ENCODE peak calls at places on chromosomes 4 and X, in eight cellular contexts. Y, T, S, F, Z, C, Q and D are unnamed samples.

GRCh38 chr4:151939670-151940069 is 178.9 kb upstream of the GATB start:
- DNase-seq in Y (no peak), T (no peak), S (no peak), F (no peak), Z (no peak), C (no peak), Q (no peak), D (no peak)

GRCh38 chr4:144701683-144702233 is 55.8 kb downstream of the HHIP start:
- DNase-seq in Y (no peak), T (no peak), S (no peak), F (no peak), Z (no peak), C (no peak), Q (no peak), D (no peak)

GRCh38 chr4:15231265-15232091 is 196.4 kb upstream of the C1QTNF7 start:
- DNase-seq in Y (peak; percentile 57), T (peak; percentile 74), S (peak; percentile 60), F (peak; percentile 54), Z (peak; percentile 52), C (peak; percentile 56), Q (no peak), D (no peak)

GRCh38 chr4:173170210-173170778 is 1.7 kb downstream of the GALNT7 start:
- DNase-seq in Y (no peak), T (no peak), S (no peak), F (no peak), Z (no peak), C (no peak), Q (no peak), D (no peak)

GRCh38 chr4:8696369-8697127 is 104.0 kb downstream of the CPZ start:
- DNase-seq in Y (no peak), T (no peak), S (no peak), F (no peak), Z (no peak), C (no peak), Q (no peak), D (no peak)

GRCh38 chr4:153223418-153223792 is 19.2 kb downstream of the TRIM2 start:
- DNase-seq in Y (no peak), T (no peak), S (no peak), F (no peak), Z (no peak), C (no peak), Q (no peak), D (no peak)

GRCh38 chr4:119659576-119659975 is 31.0 kb upstream of the PDE5A start:
- DNase-seq in Y (no peak), T (peak; percentile 79), S (no peak), F (no peak), Z (no peak), C (no peak), Q (no peak), D (no peak)

GRCh38 chr4:176444741-176445140 is 125.0 kb downstream of the SPCS3 start:
- DNase-seq in Y (no peak), T (no peak), S (no peak), F (no peak), Z (no peak), C (no peak), Q (no peak), D (no peak)

GRCh38 chr4:184471872-184472539 is 2.3 kb downstream of the IRF2 start:
- DNase-seq in Y (no peak), T (no peak), S (no peak), F (no peak), Z (no peak), C (no peak), Q (no peak), D (no peak)

GRCh38 chr4:109981936-109982335 is 69.3 kb downstream of the EGF start:
- DNase-seq in Y (no peak), T (no peak), S (no peak), F (no peak), Z (no peak), C (no peak), Q (no peak), D (no peak)

GRCh38 chrX:40062525-40063193 is 35.1 kb downstream of the BCOR start:
- DNase-seq in Y (no peak), T (no peak), S (no peak), F (no peak), Z (no peak), C (no peak), Q (no peak), D (no peak)

GRCh38 chr4:31793907-31794306 is 1073.7 kb downstream of the PCDH7 start:
- DNase-seq in Y (no peak), T (no peak), S (no peak), F (no peak), Z (no peak), C (no peak), Q (no peak), D (no peak)
- TF ChIP-seq CTCF in Y (no peak), T (peak; percentile 12), S (no peak), F (no peak), Z (no peak), C (no peak), Q (no peak), D (peak; percentile 48)

GRCh38 chrX:21481761-21482160 is 107.5 kb downstream of the CNKSR2 start:
- DNase-seq in Y (no peak), T (no peak), S (no peak), F (no peak), Z (no peak), C (no peak), Q (no peak), D (no peak)

GRCh38 chrX:21479695-21480280 is 105.6 kb downstream of the CNKSR2 start:
- DNase-seq in Y (peak; percentile 0), T (peak; percentile 19), S (no peak), F (no peak), Z (no peak), C (no peak), Q (no peak), D (peak; percentile 9)
- TF ChIP-seq CTCF in Y (peak; percentile 57), T (peak; percentile 47), S (peak; percentile 54), F (peak; percentile 58), Z (peak; percentile 39), C (peak; percentile 13), Q (peak; percentile 37), D (peak; percentile 61)

DNA sequence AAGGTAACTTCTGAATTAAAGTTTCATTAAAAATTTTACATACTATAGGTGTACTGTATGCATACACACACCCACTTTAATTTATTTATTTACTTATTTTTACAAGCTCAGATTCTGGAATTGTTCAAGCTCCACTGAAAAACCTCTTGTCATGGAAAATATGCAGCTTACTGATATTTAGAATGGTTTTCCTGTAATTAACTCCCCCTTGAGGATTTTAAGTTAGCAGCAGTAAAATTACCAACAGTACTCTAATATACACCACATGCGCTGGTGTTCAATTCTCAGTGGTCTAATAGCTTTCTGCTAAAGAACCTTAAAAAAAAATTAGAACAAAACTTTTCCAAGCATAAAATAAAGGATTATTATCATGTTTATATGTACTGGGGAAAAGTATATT is 12.0 kb downstream of the MAB21L2 start:
- DNase-seq in Y (no peak), T (no peak), S (no peak), F (no peak), Z (no peak), C (no peak), Q (no peak), D (no peak)
- TF ChIP-seq CTCF in Y (no peak), T (no peak), S (peak; percentile 13), F (no peak), Z (no peak), C (no peak), Q (no peak), D (no peak)

DNA sequence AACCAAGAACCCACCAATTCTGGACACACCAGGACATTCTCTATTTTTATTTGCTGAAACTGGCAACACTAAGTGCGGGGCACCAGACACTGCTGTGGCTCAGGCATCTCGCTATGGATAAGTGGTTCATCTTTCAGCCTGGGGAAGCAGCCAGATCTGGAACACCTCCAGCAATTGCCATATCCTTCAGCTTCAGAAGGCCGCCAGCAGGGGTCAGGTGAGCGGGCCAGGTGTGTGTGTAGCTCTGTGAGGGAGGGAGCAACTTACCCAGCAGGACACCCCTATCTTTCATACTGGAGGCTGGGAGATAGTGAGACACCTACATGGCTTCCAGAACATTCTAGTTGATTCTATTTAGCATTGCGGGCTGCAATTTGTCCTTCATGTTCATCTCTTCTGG is 57.0 kb upstream of the GBA3 start:
- DNase-seq in Y (no peak), T (no peak), S (no peak), F (no peak), Z (no peak), C (no peak), Q (no peak), D (no peak)
- TF ChIP-seq CTCF in Y (no peak), T (no peak), S (no peak), F (no peak), Z (no peak), C (no peak), Q (no peak), D (no peak)

GRCh38 chr4:120921456-120922389 is 803 bp downstream of the PRDM5 start:
- DNase-seq in Y (no peak), T (no peak), S (peak; percentile 60), F (peak; percentile 2), Z (peak; percentile 25), C (peak; percentile 81), Q (no peak), D (no peak)

GRCh38 chr4:120920666-120921065 is 1.9 kb downstream of the PRDM5 start:
- DNase-seq in Y (no peak), T (no peak), S (no peak), F (no peak), Z (no peak), C (no peak), Q (no peak), D (no peak)

GRCh38 chr4:120918788-120919187 is 3.7 kb downstream of the PRDM5 start:
- DNase-seq in Y (no peak), T (no peak), S (no peak), F (no peak), Z (no peak), C (peak; percentile 31), Q (no peak), D (no peak)

GRCh38 chr4:120918092-120918491 is 4.4 kb downstream of the PRDM5 start:
- DNase-seq in Y (no peak), T (no peak), S (no peak), F (no peak), Z (no peak), C (no peak), Q (no peak), D (no peak)

DNA sequence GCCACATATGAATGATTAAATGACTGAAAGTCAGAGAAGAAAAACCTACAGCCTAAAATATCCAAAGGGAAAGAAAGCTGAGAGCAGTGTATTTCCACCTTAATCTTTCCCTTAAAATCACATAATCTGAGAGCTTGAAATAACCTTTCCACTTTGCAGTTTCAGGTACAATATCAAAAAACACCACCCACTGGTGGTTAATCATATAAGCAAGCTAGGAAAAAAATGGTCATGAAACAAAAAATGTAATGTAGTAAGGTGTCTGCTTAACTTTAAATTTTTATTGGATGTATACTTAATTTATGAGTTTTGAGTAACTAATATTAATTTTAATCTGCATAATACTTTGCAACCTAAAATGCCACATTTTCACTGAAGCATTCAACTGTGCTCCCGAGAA is 3.2 kb downstream of the PRDM5 start:
- DNase-seq in Y (no peak), T (no peak), S (no peak), F (no peak), Z (no peak), C (no peak), Q (no peak), D (no peak)
- TF ChIP-seq CTCF in Y (no peak), T (no peak), S (no peak), F (peak; percentile 27), Z (no peak), C (no peak), Q (peak; percentile 15), D (peak; percentile 26)

GRCh38 chr4:186669735-186670134 is 53.9 kb downstream of the FAT1 start:
- DNase-seq in Y (no peak), T (no peak), S (no peak), F (no peak), Z (no peak), C (no peak), Q (no peak), D (no peak)
- TF ChIP-seq CTCF in Y (no peak), T (peak; percentile 0), S (no peak), F (no peak), Z (no peak), C (no peak), Q (no peak), D (no peak)